ENCODE peak calls at places on chromosomes 11 and 22, in four cellular contexts. E is OCI-LY7, H is mesothelial cell of epicardium, K is cardiac fibroblast. B is an unnamed sample.
A peak's percentile ranks its signal among the peaks of the same experiment; 100 is the strongest.

GRCh38 chr22:25060522-25061071 is 108.1 kb downstream of the KIAA1671 start:
- DNase-seq in E (no peak), H (no peak), K (no peak), B (no peak)

GRCh38 chr11:46696212-46696558 is 4.2 kb downstream of the ARHGAP1 start:
- DNase-seq in E (no peak), H (no peak), K (no peak), B (no peak)

GRCh38 chr11:61903845-61904244 is 12.5 kb upstream of the FADS3 start:
- DNase-seq in E (no peak), H (no peak), K (no peak), B (no peak)

GRCh38 chr11:102287963-102288744 is 29.1 kb upstream of the BIRC3 start:
- DNase-seq in E (peak; percentile 86), H (no peak), K (peak; percentile 87), B (no peak)

GRCh38 chr22:49632199-49633009 is 195.3 kb downstream of the BRD1 start:
- DNase-seq in E (no peak), H (peak; percentile 62), K (peak; percentile 52), B (no peak)

GRCh38 chr22:45263790-45264269 is 20.9 kb upstream of the UPK3A start:
- DNase-seq in E (peak; percentile 65), H (no peak), K (peak; percentile 88), B (no peak)

GRCh38 chr22:36606659-36607058 is 77.7 kb upstream of the EIF3D start:
- DNase-seq in E (no peak), H (no peak), K (no peak), B (no peak)

GRCh38 chr11:118791961-118792578 is 1.1 kb upstream of the DDX6 start:
- DNase-seq in E (peak; percentile 65), H (peak; percentile 18), K (peak; percentile 11), B (peak; percentile 29)

GRCh38 chr11:8209208-8209807 is 40.5 kb upstream of the RIC3 start:
- DNase-seq in E (no peak), H (no peak), K (no peak), B (no peak)

GRCh38 chr11:118607401-118608267 is at the start of gene PHLDB1:
- DNase-seq in E (peak; percentile 18), H (no peak), K (peak; percentile 85), B (peak; percentile 44)

GRCh38 chr22:49789289-49790141 is 38.2 kb downstream of the BRD1 start:
- DNase-seq in E (no peak), H (no peak), K (peak; percentile 67), B (no peak)

GRCh38 chr22:33796494-33796893 is 123.8 kb downstream of the LARGE1 start:
- DNase-seq in E (no peak), H (no peak), K (no peak), B (no peak)

GRCh38 chr11:131370090-131370751 is at the start of gene NTM:
- DNase-seq in E (no peak), H (no peak), K (peak; percentile 69), B (no peak)

GRCh38 chr11:102061276-102061675 is 14.0 kb downstream of the CFAP300 start:
- DNase-seq in E (no peak), H (no peak), K (peak; percentile 37), B (no peak)

GRCh38 chr22:32336185-32336603 is 21.5 kb upstream of the RFPL3 start:
- DNase-seq in E (no peak), H (no peak), K (no peak), B (no peak)

GRCh38 chr11:59226396-59226795 is 13.7 kb upstream of the MPEG1 start:
- DNase-seq in E (no peak), H (no peak), K (peak; percentile 32), B (no peak)

GRCh38 chr11:121207485-121208115 is 85.0 kb upstream of the SC5D start:
- DNase-seq in E (no peak), H (no peak), K (peak; percentile 9), B (no peak)

GRCh38 chr22:19052941-19053551 is 69.2 kb downstream of the DGCR2 start:
- DNase-seq in E (no peak), H (no peak), K (no peak), B (no peak)

GRCh38 chr11:126363706-126364245 is 8.3 kb downstream of the ST3GAL4 start:
- DNase-seq in E (no peak), H (no peak), K (no peak), B (no peak)

GRCh38 chr11:72336163-72336562 is 92.2 kb upstream of the PHOX2A start:
- DNase-seq in E (no peak), H (no peak), K (no peak), B (no peak)

GRCh38 chr11:34052608-34053160 is 1.2 kb downstream of the CAPRIN1 start:
- DNase-seq in E (peak; percentile 49), H (no peak), K (no peak), B (no peak)

GRCh38 chr11:134757633-134758032 is 345.6 kb upstream of the B3GAT1 start:
- DNase-seq in E (no peak), H (no peak), K (no peak), B (no peak)

GRCh38 chr11:16124390-16124789 is 232.0 kb downstream of the SOX6 start:
- DNase-seq in E (no peak), H (no peak), K (no peak), B (no peak)

GRCh38 chr22:37802310-37803194 is 5.2 kb upstream of the GCAT start:
- DNase-seq in E (no peak), H (no peak), K (peak; percentile 65), B (no peak)

GRCh38 chr22:36874309-36874696 is 13.5 kb downstream of the NCF4 start:
- DNase-seq in E (no peak), H (no peak), K (no peak), B (no peak)

GRCh38 chr22:19213001-19213400 is 34.5 kb upstream of the SLC25A1 start:
- DNase-seq in E (peak; percentile 16), H (no peak), K (no peak), B (no peak)

GRCh38 chr11:108852701-108853100 is 187.8 kb downstream of the DDX10 start:
- DNase-seq in E (no peak), H (no peak), K (peak; percentile 56), B (no peak)

GRCh38 chr11:89436071-89436470 is 55.1 kb downstream of the NOX4 start:
- DNase-seq in E (no peak), H (no peak), K (peak; percentile 72), B (no peak)

GRCh38 chr11:97514446-97514845 is 1124.6 kb downstream of the JRKL start:
- DNase-seq in E (no peak), H (no peak), K (no peak), B (no peak)

DNA sequence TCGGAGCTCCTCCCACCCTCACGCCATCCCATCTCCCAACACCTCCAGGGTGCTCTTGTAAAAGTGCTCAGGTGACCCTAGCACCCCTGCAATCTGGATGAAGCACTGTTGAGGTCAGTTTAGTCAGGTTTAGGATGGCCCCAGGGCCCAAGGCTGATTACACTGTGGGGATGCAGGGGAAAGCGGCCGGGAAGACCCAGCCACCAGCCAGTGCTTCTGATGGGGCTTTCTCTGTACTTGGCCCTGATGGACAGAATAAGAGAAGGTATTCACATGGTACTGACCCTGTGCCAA is 28.7 kb downstream of the TPBGL start:
- DNase-seq in E (no peak), H (no peak), K (no peak), B (no peak)
- TF ChIP-seq CTCF in E (no peak), H (no peak), K (no peak), B (no peak)

GRCh38 chr11:398826-399225 is 4.8 kb downstream of the PKP3 start:
- DNase-seq in E (no peak), H (no peak), K (peak; percentile 36), B (no peak)
- TF ChIP-seq CTCF in E (no peak), H (no peak), K (no peak), B (no peak)

GRCh38 chr11:19730373-19730772 is 17.7 kb downstream of the NAV2 start:
- DNase-seq in E (no peak), H (no peak), K (no peak), B (no peak)

GRCh38 chr11:19737575-19737974 is 24.9 kb downstream of the NAV2 start:
- DNase-seq in E (no peak), H (no peak), K (no peak), B (no peak)

GRCh38 chr11:19735512-19735911 is 22.9 kb downstream of the NAV2 start:
- DNase-seq in E (no peak), H (no peak), K (peak; percentile 33), B (no peak)

GRCh38 chr11:19736831-19737230 is 24.2 kb downstream of the NAV2 start:
- DNase-seq in E (no peak), H (no peak), K (no peak), B (no peak)

DNA sequence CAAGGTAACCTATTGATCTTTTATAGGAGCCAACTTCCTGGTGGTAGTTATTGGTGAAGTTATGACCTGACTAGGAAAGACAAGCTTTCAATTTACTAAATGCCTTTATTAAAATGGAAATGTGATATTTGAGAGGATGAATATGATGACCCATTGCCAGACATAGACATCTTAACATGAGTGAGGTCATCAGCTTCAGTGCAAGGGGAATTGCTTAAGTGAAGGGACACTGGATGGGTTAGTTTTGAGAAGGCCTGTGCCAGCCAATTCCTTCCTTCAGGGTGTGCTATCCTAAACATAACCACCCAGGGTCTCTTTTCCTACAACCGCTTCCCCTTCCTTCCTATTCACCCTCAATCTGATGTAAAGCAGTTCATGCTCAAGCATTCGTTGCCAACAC is 21.5 kb downstream of the NAV2 start:
- DNase-seq in E (no peak), H (no peak), K (no peak), B (no peak)
- TF ChIP-seq CTCF in E (no peak), H (no peak), K (no peak), B (no peak)

DNA sequence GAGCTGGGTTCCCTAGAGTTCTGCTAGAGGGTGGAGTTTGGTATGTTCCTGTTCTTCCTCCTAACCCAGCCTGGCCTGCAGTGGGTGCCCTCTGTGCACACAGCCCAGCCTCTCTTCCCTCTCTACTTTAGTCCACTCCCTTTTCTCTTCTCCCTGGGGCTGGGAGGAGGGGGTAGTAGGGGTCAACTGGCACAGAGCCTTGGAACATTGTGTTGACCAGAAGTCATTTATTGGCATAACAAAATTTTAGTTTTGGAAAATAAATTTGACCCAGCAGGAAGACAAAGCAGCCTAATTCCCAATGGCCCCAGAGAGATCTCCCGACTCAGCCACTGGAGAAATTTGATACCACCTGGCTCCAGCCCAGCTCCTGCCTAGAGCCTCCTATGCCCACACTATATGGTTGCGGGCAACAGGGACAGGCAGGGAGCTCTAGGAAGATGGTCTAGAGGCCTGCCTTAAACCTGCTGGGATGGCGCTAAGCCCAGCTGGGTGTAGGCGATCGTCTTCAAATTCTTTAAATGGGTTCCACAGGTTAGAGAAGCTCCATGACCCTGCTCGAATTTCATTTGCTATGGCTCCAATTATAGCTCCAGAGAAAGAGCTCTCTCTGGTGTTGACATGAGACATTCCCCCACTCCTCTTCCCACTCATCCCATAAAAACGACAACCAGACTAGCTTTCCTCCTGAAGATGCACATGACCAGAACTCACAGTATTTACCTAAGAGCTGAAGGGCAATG is 9.9 kb downstream of the PCSK7 start:
- DNase-seq in E (no peak), H (no peak), K (peak; percentile 94), B (no peak)
- TF ChIP-seq CTCF in E (no peak), H (no peak), K (no peak), B (no peak)